ENCODE peak calls at places on chromosomes 12 and 14, in ten cellular contexts. Q, W, N, F, D, L, P, J, H and Z are unnamed samples.
A peak's percentile ranks its signal among the peaks of the same experiment; 100 is the strongest.

GRCh38 chr14:66482873-66483272 is 3.3 kb upstream of the CCDC196 start:
- DNase-seq in Q (no peak), W (no peak), N (no peak), F (no peak), D (no peak), L (peak; percentile 16), P (no peak), J (no peak), H (no peak), Z (no peak)

GRCh38 chr12:100391856-100392255 is 35.0 kb downstream of the SLC17A8 start:
- DNase-seq in Q (no peak), W (no peak), N (no peak), F (no peak), D (no peak), L (peak; percentile 25), P (peak; percentile 3), J (no peak), H (peak; percentile 56), Z (no peak)

GRCh38 chr12:123171967-123172366 is 21.1 kb upstream of the PITPNM2 start:
- DNase-seq in Q (no peak), W (no peak), N (no peak), F (no peak), D (no peak), L (no peak), P (no peak), J (no peak), H (no peak), Z (no peak)

GRCh38 chr14:64736271-64737131 is 32.3 kb downstream of the PLEKHG3 start:
- DNase-seq in Q (no peak), W (peak; percentile 46), N (no peak), F (no peak), D (no peak), L (no peak), P (no peak), J (no peak), H (peak; percentile 73), Z (no peak)

GRCh38 chr14:65565948-65566347 is 153.4 kb downstream of the FUT8 start:
- DNase-seq in Q (no peak), W (no peak), N (no peak), F (no peak), D (no peak), L (peak; percentile 75), P (peak; percentile 6), J (no peak), H (no peak), Z (no peak)

GRCh38 chr12:16359512-16360491 is 12.4 kb downstream of the MGST1 start:
- DNase-seq in Q (no peak), W (peak; percentile 83), N (no peak), F (no peak), D (no peak), L (peak; percentile 73), P (peak; percentile 71), J (peak; percentile 2), H (peak; percentile 75), Z (peak; percentile 66)

GRCh38 chr14:81565441-81566290 is 32.0 kb upstream of the SEL1L start:
- DNase-seq in Q (no peak), W (peak; percentile 35), N (no peak), F (no peak), D (peak; percentile 62), L (peak; percentile 18), P (peak; percentile 29), J (no peak), H (peak; percentile 47), Z (peak; percentile 36)

GRCh38 chr14:95184413-95184790 is 27.1 kb upstream of the DICER1 start:
- DNase-seq in Q (no peak), W (no peak), N (no peak), F (no peak), D (no peak), L (no peak), P (peak; percentile 68), J (no peak), H (no peak), Z (no peak)

GRCh38 chr14:100116134-100116533 is 43.3 kb downstream of the DEGS2 start:
- DNase-seq in Q (no peak), W (no peak), N (no peak), F (no peak), D (no peak), L (no peak), P (no peak), J (no peak), H (no peak), Z (no peak)
- TF ChIP-seq CTCF in Q (no peak), W (no peak), N (no peak), F (no peak), D (no peak), L (no peak), P (no peak), J (no peak), H (no peak), Z (no peak)

GRCh38 chr12:88944403-88944802 is 364.1 kb upstream of the KITLG start:
- DNase-seq in Q (peak; percentile 29), W (no peak), N (no peak), F (no peak), D (no peak), L (peak; percentile 67), P (peak; percentile 48), J (no peak), H (no peak), Z (no peak)

GRCh38 chr12:88945041-88945732 is 364.9 kb upstream of the KITLG start:
- DNase-seq in Q (no peak), W (no peak), N (no peak), F (peak; percentile 6), D (no peak), L (no peak), P (peak; percentile 82), J (no peak), H (no peak), Z (no peak)

GRCh38 chr12:88951177-88951576 is 370.9 kb upstream of the KITLG start:
- DNase-seq in Q (no peak), W (no peak), N (no peak), F (no peak), D (no peak), L (no peak), P (no peak), J (no peak), H (no peak), Z (no peak)

GRCh38 chr12:88947486-88948043 is 367.3 kb upstream of the KITLG start:
- DNase-seq in Q (no peak), W (no peak), N (no peak), F (no peak), D (no peak), L (no peak), P (no peak), J (no peak), H (no peak), Z (no peak)

DNA sequence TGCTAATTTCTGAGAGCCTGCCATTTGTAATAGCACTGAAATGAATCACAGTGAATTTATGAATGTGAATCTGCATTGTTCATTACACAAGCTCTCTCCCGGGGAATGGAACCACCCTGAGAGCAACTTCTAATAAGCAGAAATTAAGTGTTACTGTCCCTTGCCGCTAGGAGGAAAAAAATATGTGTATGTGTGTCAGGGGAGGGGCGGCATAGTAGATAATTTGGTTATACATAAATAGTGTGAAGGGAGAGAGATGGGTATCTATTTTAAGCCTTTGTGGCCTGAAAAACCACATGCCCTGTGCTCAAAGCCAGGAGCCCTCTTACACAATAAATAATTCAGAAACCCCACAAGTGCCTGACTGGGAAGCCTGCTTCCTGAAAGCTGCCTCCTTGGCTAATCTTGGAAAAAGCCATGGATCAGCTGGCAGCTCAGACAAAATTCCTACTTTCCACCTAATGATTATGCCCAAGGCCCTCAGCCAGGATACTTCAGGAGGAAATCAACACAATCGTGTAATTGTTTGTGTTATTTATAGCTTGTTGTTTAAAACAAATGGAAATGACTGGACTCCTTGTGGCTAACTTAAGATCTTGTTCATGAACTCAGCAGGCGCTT is 366.2 kb upstream of the KITLG start:
- DNase-seq in Q (peak; percentile 65), W (no peak), N (no peak), F (peak; percentile 23), D (no peak), L (peak; percentile 84), P (peak; percentile 82), J (no peak), H (no peak), Z (no peak)
- TF ChIP-seq CTCF in Q (peak; percentile 17), W (no peak), N (no peak), F (no peak), D (peak; percentile 6), L (peak; percentile 10), P (peak; percentile 6), J (no peak), H (no peak), Z (no peak)

GRCh38 chr14:89391556-89391955 is 25.5 kb downstream of the FOXN3 start:
- DNase-seq in Q (no peak), W (no peak), N (no peak), F (no peak), D (no peak), L (no peak), P (no peak), J (no peak), H (no peak), Z (no peak)

GRCh38 chr14:89391123-89391522 is 25.9 kb downstream of the FOXN3 start:
- DNase-seq in Q (no peak), W (no peak), N (no peak), F (peak; percentile 49), D (no peak), L (peak; percentile 19), P (no peak), J (no peak), H (no peak), Z (no peak)

GRCh38 chr14:89393346-89393745 is 23.7 kb downstream of the FOXN3 start:
- DNase-seq in Q (no peak), W (no peak), N (no peak), F (no peak), D (no peak), L (no peak), P (no peak), J (no peak), H (no peak), Z (no peak)

GRCh38 chr14:89397569-89397968 is 19.5 kb downstream of the FOXN3 start:
- DNase-seq in Q (no peak), W (no peak), N (no peak), F (no peak), D (no peak), L (no peak), P (no peak), J (no peak), H (no peak), Z (no peak)

GRCh38 chr14:89394920-89395319 is 22.1 kb downstream of the FOXN3 start:
- DNase-seq in Q (no peak), W (no peak), N (no peak), F (no peak), D (no peak), L (no peak), P (no peak), J (no peak), H (no peak), Z (no peak)
- TF ChIP-seq CTCF in Q (no peak), W (no peak), N (no peak), F (no peak), D (no peak), L (no peak), P (no peak), J (no peak), H (no peak), Z (no peak)

DNA sequence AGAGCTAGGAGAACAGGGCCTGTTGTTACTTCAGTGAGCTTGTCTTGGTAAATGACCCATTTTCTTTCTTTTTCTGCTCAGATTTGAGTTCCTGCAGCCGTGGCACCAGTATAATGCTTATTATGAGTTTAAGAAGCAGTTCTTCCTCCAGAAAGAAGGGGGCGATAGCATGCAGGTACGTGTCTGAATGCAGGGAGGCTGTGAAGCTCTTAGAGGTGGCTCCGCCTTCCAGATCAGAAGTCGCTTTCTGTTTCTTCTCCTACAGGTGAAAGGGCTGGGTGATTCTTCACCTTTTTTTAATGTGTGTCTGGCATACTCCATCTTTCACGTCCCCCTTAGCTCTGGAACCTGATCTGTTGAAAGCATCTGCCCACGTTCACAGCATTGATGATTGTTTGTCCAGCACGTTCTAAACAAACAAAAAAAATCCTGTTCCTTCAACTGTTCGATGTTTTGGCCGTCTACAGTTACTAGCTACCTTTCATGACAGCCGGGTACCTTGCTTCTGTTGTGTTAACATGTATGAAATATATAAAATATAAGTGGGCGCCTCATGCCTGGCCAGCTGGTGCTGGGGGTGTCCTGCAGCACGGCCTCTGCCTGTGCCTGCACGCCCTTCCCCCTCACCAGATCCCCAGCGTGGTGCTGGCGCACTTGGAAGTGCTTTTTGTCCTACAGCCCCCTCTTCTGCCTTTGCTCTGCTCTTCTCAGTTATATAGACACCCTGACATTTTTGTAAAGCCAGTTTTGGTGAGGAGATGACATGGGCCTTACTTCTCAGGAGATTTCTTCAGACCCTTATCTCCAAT is 44.6 kb downstream of the SFSWAP start:
- DNase-seq in Q (no peak), W (peak; percentile 50), N (peak; percentile 80), F (no peak), D (no peak), L (peak; percentile 34), P (peak; percentile 23), J (no peak), H (no peak), Z (no peak)
- TF ChIP-seq CTCF in Q (no peak), W (peak; percentile 70), N (peak; percentile 71), F (no peak), D (no peak), L (peak; percentile 51), P (peak; percentile 38), J (peak; percentile 44), H (peak; percentile 23), Z (peak; percentile 56)